ENCODE peak calls at places on chromosome 16, in six cellular contexts. P is HCT116, W is lung, G is Peyer's patch, V is body of pancreas, U is prostate gland. M is an unnamed sample.

GRCh38 chr16:57039148-57039812 is 49.9 kb downstream of the NLRC5 start:
- DNase-seq in P (no peak), W (no peak), G (peak), V (no peak), U (no peak), M (peak)

GRCh38 chr16:89046491-89046890 is 47.2 kb upstream of the ACSF3 start:
- DNase-seq in P (no peak), W (no peak), G (no peak), V (no peak), U (no peak), M (no peak)

GRCh38 chr16:2083409-2083808 is 35.6 kb downstream of the TSC2 start:
- DNase-seq in P (no peak), W (no peak), G (no peak), V (no peak), U (no peak), M (no peak)

GRCh38 chr16:88432753-88433152 is 20.3 kb upstream of the ZFPM1 start:
- DNase-seq in P (no peak), W (no peak), G (no peak), V (no peak), U (no peak), M (no peak)

GRCh38 chr16:89330177-89330856 is 112.8 kb downstream of the ZNF778 start:
- DNase-seq in P (peak), W (no peak), G (no peak), V (peak), U (no peak), M (no peak)

GRCh38 chr16:46748775-46749705 is 896 bp upstream of the MYLK3 start:
- DNase-seq in P (no peak), W (no peak), G (no peak), V (no peak), U (no peak), M (peak)

GRCh38 chr16:20348365-20349185 is 3.9 kb downstream of the UMOD start:
- DNase-seq in P (no peak), W (no peak), G (no peak), V (peak), U (peak), M (peak)

GRCh38 chr16:25692307-25692706 is 548 bp downstream of the HS3ST4 start:
- DNase-seq in P (no peak), W (no peak), G (no peak), V (peak), U (no peak), M (peak)

GRCh38 chr16:2194852-2195315 is 1.5 kb downstream of the CASKIN1 start:
- DNase-seq in P (no peak), W (peak), G (peak), V (peak), U (peak), M (peak)

GRCh38 chr16:87550510-87550961 is 51.8 kb upstream of the JPH3 start:
- DNase-seq in P (no peak), W (no peak), G (peak), V (peak), U (peak), M (peak)

GRCh38 chr16:569445-570254 is at the start of gene PIGQ:
- DNase-seq in P (no peak), W (peak), G (peak), V (peak), U (peak), M (peak)

GRCh38 chr16:47018223-47018891 is 44.9 kb upstream of the DNAJA2 start:
- DNase-seq in P (peak), W (peak), G (peak), V (peak), U (peak), M (peak)

GRCh38 chr16:87206646-87207451 is 110.3 kb downstream of the C16orf95 start:
- DNase-seq in P (peak), W (no peak), G (no peak), V (no peak), U (no peak), M (no peak)

GRCh38 chr16:3458278-3458851 is 14.9 kb downstream of the NAA60 start:
- DNase-seq in P (no peak), W (no peak), G (no peak), V (no peak), U (no peak), M (no peak)

GRCh38 chr16:46427340-46428107 is 193.7 kb downstream of the SHCBP1 start:
- DNase-seq in P (no peak), W (no peak), G (no peak), V (no peak), U (no peak), M (peak)

GRCh38 chr16:31461921-31462804 is 2.9 kb downstream of the ARMC5 start:
- DNase-seq in P (no peak), W (no peak), G (peak), V (no peak), U (no peak), M (no peak)

GRCh38 chr16:68079616-68080344 is 5.4 kb upstream of the NFATC3 start:
- DNase-seq in P (no peak), W (peak), G (peak), V (peak), U (no peak), M (no peak)

GRCh38 chr16:4415538-4416199 is 727 bp downstream of the CORO7 start:
- DNase-seq in P (no peak), W (peak), G (peak), V (peak), U (peak), M (peak)

GRCh38 chr16:35748621-35749252 is 2289.3 kb downstream of the TP53TG3F start:
- DNase-seq in P (no peak), W (no peak), G (no peak), V (no peak), U (no peak), M (no peak)

GRCh38 chr16:4709481-4709880 is 16.1 kb downstream of the NUDT16L1 start:
- DNase-seq in P (no peak), W (no peak), G (no peak), V (no peak), U (no peak), M (no peak)

GRCh38 chr16:80742331-80742730 is 62.1 kb downstream of the CDYL2 start:
- DNase-seq in P (no peak), W (no peak), G (no peak), V (no peak), U (no peak), M (no peak)

GRCh38 chr16:3480901-3481695 is 14.2 kb downstream of the C16orf90 start:
- DNase-seq in P (no peak), W (no peak), G (no peak), V (no peak), U (no peak), M (no peak)

GRCh38 chr16:75626806-75627205 is 3.7 kb upstream of the ADAT1 start:
- DNase-seq in P (no peak), W (no peak), G (no peak), V (no peak), U (no peak), M (no peak)

GRCh38 chr16:75627856-75628255 is 4.8 kb upstream of the ADAT1 start:
- DNase-seq in P (no peak), W (no peak), G (no peak), V (no peak), U (no peak), M (no peak)

GRCh38 chr16:75632857-75633256 is 9.8 kb upstream of the ADAT1 start:
- DNase-seq in P (no peak), W (no peak), G (no peak), V (no peak), U (no peak), M (no peak)

GRCh38 chr16:75628351-75628750 is 5.3 kb upstream of the ADAT1 start:
- DNase-seq in P (no peak), W (no peak), G (no peak), V (no peak), U (no peak), M (no peak)

GRCh38 chr16:75629132-75629531 is 6.1 kb upstream of the ADAT1 start:
- DNase-seq in P (no peak), W (no peak), G (no peak), V (no peak), U (no peak), M (no peak)
- TF ChIP-seq CTCF in P (no peak), W (no peak), G (no peak), V (no peak), U (no peak), M (no peak)

GRCh38 chr16:27789595-27790241 is 239.8 kb downstream of the KATNIP start:
- DNase-seq in P (no peak), W (no peak), G (no peak), V (no peak), U (no peak), M (no peak)

GRCh38 chr16:27790546-27791403 is 240.8 kb downstream of the KATNIP start:
- DNase-seq in P (no peak), W (no peak), G (no peak), V (no peak), U (no peak), M (no peak)

GRCh38 chr16:27795992-27796614 is 246.2 kb downstream of the KATNIP start:
- DNase-seq in P (peak), W (peak), G (peak), V (peak), U (no peak), M (no peak)

GRCh38 chr16:27791404-27791719 is 241.4 kb downstream of the KATNIP start:
- DNase-seq in P (no peak), W (no peak), G (no peak), V (no peak), U (no peak), M (no peak)

DNA sequence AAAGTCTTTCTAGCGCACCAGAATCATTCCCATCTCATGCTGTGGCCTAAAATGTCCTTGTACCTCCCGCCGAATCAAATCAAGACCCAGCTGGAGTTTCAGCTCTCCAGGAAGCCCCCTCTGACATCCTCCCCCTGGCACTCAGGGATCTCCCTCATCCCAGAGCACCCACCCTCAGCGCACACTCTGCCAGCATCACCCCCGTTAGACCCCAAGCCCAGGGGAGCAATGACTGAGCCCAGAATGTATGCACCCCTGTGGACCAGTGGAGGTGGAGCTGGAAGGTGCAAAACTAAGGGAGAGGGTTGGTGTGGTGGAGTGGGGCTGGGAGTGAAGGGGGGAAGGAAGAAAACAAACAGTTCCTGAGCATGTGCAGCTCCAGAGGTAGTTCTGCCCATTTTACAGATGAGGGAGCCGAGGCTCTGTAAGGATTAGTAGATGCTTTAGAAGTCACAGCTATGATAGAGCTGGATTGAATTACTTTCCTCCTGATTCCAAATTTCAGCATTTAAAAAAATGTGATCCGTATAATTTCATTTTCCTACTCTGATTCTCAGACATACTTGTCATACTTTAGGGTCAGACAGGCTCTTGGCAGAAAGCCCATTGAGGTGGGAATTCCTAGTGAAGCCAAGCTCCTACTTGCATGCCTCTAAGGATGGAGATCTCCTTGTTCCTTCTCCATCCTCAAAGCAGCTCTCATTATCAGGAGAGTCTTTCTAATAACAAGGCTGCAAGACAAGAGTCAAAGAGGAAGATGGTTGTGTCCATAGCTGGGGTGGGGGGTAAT is 242.7 kb downstream of the KATNIP start:
- DNase-seq in P (no peak), W (no peak), G (no peak), V (no peak), U (no peak), M (no peak)
- TF ChIP-seq CTCF in P (no peak), W (no peak), G (no peak), V (no peak), U (no peak), M (no peak)

GRCh38 chr16:75481475-75481874 is 13.8 kb downstream of the CHST6 start:
- DNase-seq in P (no peak), W (no peak), G (no peak), V (no peak), U (no peak), M (no peak)
- TF ChIP-seq CTCF in P (no peak), W (no peak), G (no peak), V (no peak), U (no peak), M (no peak)

GRCh38 chr16:84889066-84889465 is 69.3 kb downstream of the CRISPLD2 start:
- DNase-seq in P (no peak), W (no peak), G (no peak), V (no peak), U (no peak), M (no peak)

GRCh38 chr16:84892097-84892496 is 72.3 kb downstream of the CRISPLD2 start:
- DNase-seq in P (no peak), W (no peak), G (no peak), V (no peak), U (no peak), M (no peak)

GRCh38 chr16:84890427-84890826 is 70.6 kb downstream of the CRISPLD2 start:
- DNase-seq in P (no peak), W (no peak), G (no peak), V (no peak), U (no peak), M (no peak)

GRCh38 chr16:84893467-84893848 is 73.7 kb downstream of the CRISPLD2 start:
- DNase-seq in P (no peak), W (no peak), G (no peak), V (no peak), U (no peak), M (no peak)

GRCh38 chr16:84891149-84891795 is 71.5 kb downstream of the CRISPLD2 start:
- DNase-seq in P (no peak), W (no peak), G (no peak), V (no peak), U (no peak), M (no peak)
- TF ChIP-seq CTCF in P (no peak), W (no peak), G (no peak), V (no peak), U (no peak), M (no peak)

DNA sequence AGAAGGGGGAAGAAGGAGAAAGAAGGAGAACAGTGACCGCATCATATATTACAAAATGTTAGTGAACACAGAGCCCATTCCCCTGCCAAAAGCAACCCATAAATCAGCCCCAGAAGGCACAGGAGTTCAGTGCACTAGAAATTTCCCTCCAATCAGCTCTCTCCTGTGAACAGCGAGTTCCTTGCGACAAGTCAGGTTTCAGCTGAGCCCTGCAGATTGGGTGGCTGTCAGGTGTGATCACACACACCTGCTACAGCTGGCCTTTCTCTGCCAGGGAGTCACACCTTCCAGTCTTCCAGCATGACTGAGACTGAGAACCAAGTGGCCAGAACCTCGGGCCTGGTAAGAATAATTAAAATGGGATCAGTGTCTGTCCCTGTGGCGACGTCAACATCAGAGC is 60.2 kb downstream of the SHISA9 start:
- DNase-seq in P (no peak), W (no peak), G (no peak), V (no peak), U (no peak), M (no peak)
- TF ChIP-seq CTCF in P (no peak), W (no peak), G (no peak), V (no peak), U (no peak), M (no peak)

GRCh38 chr16:29901607-29901945 is 1.3 kb downstream of the ASPHD1 start:
- DNase-seq in P (no peak), W (no peak), G (no peak), V (no peak), U (no peak), M (no peak)
- TF ChIP-seq CTCF in P (no peak), W (no peak), G (no peak), V (no peak), U (no peak), M (no peak)

GRCh38 chr16:74720579-74720978 is 19.9 kb upstream of the MLKL start:
- DNase-seq in P (no peak), W (no peak), G (no peak), V (no peak), U (no peak), M (no peak)

GRCh38 chr16:74724820-74725549 is 24.3 kb upstream of the MLKL start:
- DNase-seq in P (no peak), W (no peak), G (peak), V (no peak), U (no peak), M (no peak)

GRCh38 chr16:74721716-74722115 is 21.1 kb upstream of the MLKL start:
- DNase-seq in P (no peak), W (no peak), G (no peak), V (no peak), U (no peak), M (no peak)

GRCh38 chr16:74725641-74726040 is 25.0 kb upstream of the MLKL start:
- DNase-seq in P (no peak), W (no peak), G (peak), V (no peak), U (no peak), M (no peak)

GRCh38 chr16:74723224-74723623 is 22.6 kb upstream of the MLKL start:
- DNase-seq in P (no peak), W (no peak), G (no peak), V (no peak), U (no peak), M (no peak)
- TF ChIP-seq CTCF in P (no peak), W (no peak), G (no peak), V (no peak), U (no peak), M (no peak)

GRCh38 chr16:69566437-69567030 is 768 bp downstream of the NFAT5 start:
- DNase-seq in P (no peak), W (peak), G (peak), V (peak), U (peak), M (peak)

GRCh38 chr16:69564845-69565610 is 738 bp upstream of the NFAT5 start:
- DNase-seq in P (no peak), W (no peak), G (no peak), V (no peak), U (no peak), M (no peak)

GRCh38 chr16:69563605-69564580 is 1.9 kb upstream of the NFAT5 start:
- DNase-seq in P (no peak), W (no peak), G (no peak), V (no peak), U (no peak), M (peak)

GRCh38 chr16:69567031-69567680 is 1.4 kb downstream of the NFAT5 start:
- DNase-seq in P (no peak), W (no peak), G (no peak), V (peak), U (peak), M (peak)

GRCh38 chr16:69565611-69566436 is at the start of gene NFAT5:
- DNase-seq in P (peak), W (peak), G (peak), V (peak), U (peak), M (peak)
- TF ChIP-seq CTCF in P (no peak), W (no peak), G (no peak), V (no peak), U (peak), M (no peak)

M was measured in GM13977.